ENCODE peak calls at places on chromosomes 6 and 20, in nine cellular contexts. V is NB4, A is stomach, H is heart left ventricle, Q is HCT116, F is GM12878, Y is Peyer's patch, G is GM12891, O is ovary. X is an unnamed sample.

GRCh38 chr6:167044696-167045095 is 45.5 kb downstream of the CEP43 start:
- DNase-seq in V (no peak), A (no peak), H (no peak), Q (no peak), F (no peak), Y (no peak), G (no peak), O (no peak), X (no peak)

GRCh38 chr6:67986694-67987232 is 648.3 kb upstream of the ADGRB3 start:
- DNase-seq in V (no peak), A (no peak), H (no peak), Q (no peak), F (no peak), Y (no peak), G (no peak), O (no peak), X (no peak)

GRCh38 chr6:87198496-87198895 is 43.1 kb downstream of the ZNF292 start:
- DNase-seq in V (no peak), A (no peak), H (no peak), Q (no peak), F (no peak), Y (no peak), G (no peak), O (no peak), X (no peak)

GRCh38 chr20:10316582-10316981 is 98.0 kb downstream of the SNAP25 start:
- DNase-seq in V (peak; percentile 23), A (no peak), H (no peak), Q (peak; percentile 22), F (peak; percentile 9), Y (no peak), G (no peak), O (no peak), X (no peak)

GRCh38 chr6:52059821-52060220 is 27.6 kb downstream of the PKHD1 start:
- DNase-seq in V (no peak), A (no peak), H (no peak), Q (no peak), F (no peak), Y (no peak), G (no peak), O (no peak), X (no peak)

GRCh38 chr6:22737331-22737730 is 168.0 kb downstream of the HDGFL1 start:
- DNase-seq in V (peak; percentile 42), A (no peak), H (no peak), Q (peak; percentile 4), F (peak; percentile 0), Y (no peak), G (no peak), O (peak; percentile 67), X (no peak)

GRCh38 chr20:24836900-24837299 is 112.2 kb upstream of the CST7 start:
- DNase-seq in V (no peak), A (no peak), H (no peak), Q (no peak), F (no peak), Y (no peak), G (no peak), O (no peak), X (no peak)

GRCh38 chr20:49675368-49676151 is 38.1 kb downstream of the B4GALT5 start:
- DNase-seq in V (no peak), A (no peak), H (no peak), Q (no peak), F (peak; percentile 86), Y (no peak), G (no peak), O (no peak), X (no peak)

DNA sequence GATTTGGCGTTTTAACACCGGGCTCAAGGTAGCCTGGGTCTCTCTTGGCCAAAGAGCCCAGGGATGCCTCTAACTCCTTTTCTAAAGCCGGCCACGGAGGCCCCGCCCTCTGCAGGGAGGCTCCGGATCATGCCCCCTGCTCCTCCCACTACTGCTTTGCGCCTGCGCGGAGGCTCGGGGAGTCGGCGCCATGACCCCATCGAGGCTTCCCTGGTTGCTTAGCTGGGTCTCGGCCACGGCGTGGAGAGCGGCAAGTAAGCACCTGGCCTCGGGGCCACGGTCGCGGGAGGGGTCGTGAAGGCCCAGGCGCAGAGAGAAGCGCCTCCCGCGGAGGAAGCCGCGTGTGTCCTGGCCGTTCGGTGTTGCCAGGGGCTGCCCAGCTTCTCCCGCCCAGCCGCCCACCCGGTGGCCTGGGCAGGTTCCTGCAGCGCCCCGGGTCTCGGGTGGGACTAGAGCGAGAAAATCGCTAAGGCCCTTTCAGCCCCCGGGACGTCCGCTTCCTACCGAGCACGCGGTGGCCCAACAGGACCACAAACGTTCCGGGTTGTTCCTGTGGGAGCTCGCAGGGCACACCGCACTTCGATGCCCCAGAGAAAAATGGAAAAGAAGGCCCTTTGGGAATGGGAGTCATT is at the start of gene SDHAF4:
- DNase-seq in V (peak; percentile 91), A (peak; percentile 94), H (peak; percentile 94), Q (peak; percentile 63), F (peak; percentile 63), Y (peak; percentile 89), G (peak; percentile 87), O (peak; percentile 91), X (peak; percentile 85)
- TF ChIP-seq POLR2A in V (peak; percentile 95), A (no peak), H (peak; percentile 84), Q (peak; percentile 93), F (peak; percentile 99), Y (peak; percentile 65), G (peak; percentile 82), O (peak; percentile 56), X (peak; percentile 94)

GRCh38 chr6:3617681-3618299 is 133.7 kb downstream of the PXDC1 start:
- DNase-seq in V (no peak), A (no peak), H (no peak), Q (no peak), F (no peak), Y (no peak), G (no peak), O (no peak), X (no peak)
- TF ChIP-seq POLR2A in V (no peak), A (no peak), H (no peak), Q (no peak), F (no peak), Y (no peak), G (no peak), O (no peak), X (no peak)

GRCh38 chr20:40686893-40687292 is 2.1 kb downstream of the MAFB start:
- DNase-seq in V (no peak), A (no peak), H (no peak), Q (no peak), F (no peak), Y (no peak), G (no peak), O (no peak), X (no peak)

GRCh38 chr20:40688129-40689099 is 622 bp downstream of the MAFB start:
- DNase-seq in V (no peak), A (no peak), H (no peak), Q (no peak), F (no peak), Y (no peak), G (no peak), O (no peak), X (no peak)

GRCh38 chr20:40689100-40689942 is at the start of gene MAFB:
- DNase-seq in V (peak; percentile 77), A (peak; percentile 88), H (peak; percentile 94), Q (no peak), F (no peak), Y (peak; percentile 40), G (peak; percentile 58), O (peak; percentile 91), X (peak; percentile 33)

GRCh38 chr20:40686434-40686882 is 2.6 kb downstream of the MAFB start:
- DNase-seq in V (no peak), A (no peak), H (no peak), Q (no peak), F (no peak), Y (no peak), G (no peak), O (no peak), X (no peak)

DNA sequence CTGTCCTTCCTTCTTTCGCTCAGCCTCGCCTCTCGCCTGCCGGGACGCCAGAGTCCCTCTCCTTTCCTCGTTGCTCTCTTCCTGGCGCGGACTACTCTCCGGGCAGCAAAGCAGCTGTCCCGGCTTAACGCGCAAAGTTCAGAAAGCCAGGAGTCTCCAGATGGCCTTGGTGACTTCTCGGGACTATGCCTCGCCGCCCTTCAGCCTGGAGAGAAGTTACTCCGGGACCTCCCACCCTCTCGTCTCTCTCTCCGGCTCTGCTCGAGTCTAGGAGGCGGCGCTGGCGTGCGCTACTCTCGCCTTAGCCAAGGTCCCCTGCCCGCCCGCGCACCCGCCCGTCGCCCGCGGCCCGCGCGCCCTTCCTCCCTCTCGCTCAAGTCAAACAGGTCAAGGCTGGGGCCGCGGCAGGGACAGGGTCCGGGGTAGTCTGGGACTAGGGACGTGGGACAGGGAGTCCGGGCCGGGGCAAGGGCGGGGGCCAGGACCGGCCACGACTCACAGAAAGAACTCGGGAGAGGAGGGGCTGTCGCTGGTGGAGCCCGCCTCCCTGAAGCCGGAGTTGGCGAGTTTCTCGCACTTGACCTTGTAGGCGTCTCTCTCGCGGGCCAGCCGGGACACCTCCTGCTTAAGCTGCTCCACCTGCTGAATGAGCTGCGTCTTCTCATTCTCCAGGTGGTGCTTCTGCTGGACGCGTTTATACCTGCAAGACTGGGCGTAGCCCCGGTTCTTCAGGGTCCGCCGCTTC is 1.5 kb downstream of the MAFB start:
- DNase-seq in V (no peak), A (peak; percentile 48), H (peak; percentile 68), Q (no peak), F (no peak), Y (no peak), G (no peak), O (peak; percentile 34), X (no peak)
- TF ChIP-seq POLR2A in V (no peak), A (no peak), H (no peak), Q (no peak), F (no peak), Y (no peak), G (no peak), O (no peak), X (no peak)

GRCh38 chr6:36677753-36678487 is 594 bp upstream of the CDKN1A start:
- DNase-seq in V (peak; percentile 35), A (no peak), H (no peak), Q (no peak), F (no peak), Y (no peak), G (no peak), O (no peak), X (no peak)

GRCh38 chr6:36679043-36679821 is 718 bp downstream of the CDKN1A start:
- DNase-seq in V (peak; percentile 80), A (peak; percentile 78), H (peak; percentile 82), Q (no peak), F (no peak), Y (peak; percentile 30), G (no peak), O (peak; percentile 74), X (peak; percentile 51)

GRCh38 chr6:36678488-36679042 is at the start of gene CDKN1A:
- DNase-seq in V (peak; percentile 92), A (peak; percentile 98), H (peak; percentile 90), Q (peak; percentile 68), F (no peak), Y (peak; percentile 93), G (peak; percentile 70), O (peak; percentile 91), X (peak; percentile 82)

GRCh38 chr6:36676142-36677058 is 2.1 kb upstream of the CDKN1A start:
- DNase-seq in V (no peak), A (no peak), H (no peak), Q (no peak), F (no peak), Y (no peak), G (no peak), O (no peak), X (no peak)

DNA sequence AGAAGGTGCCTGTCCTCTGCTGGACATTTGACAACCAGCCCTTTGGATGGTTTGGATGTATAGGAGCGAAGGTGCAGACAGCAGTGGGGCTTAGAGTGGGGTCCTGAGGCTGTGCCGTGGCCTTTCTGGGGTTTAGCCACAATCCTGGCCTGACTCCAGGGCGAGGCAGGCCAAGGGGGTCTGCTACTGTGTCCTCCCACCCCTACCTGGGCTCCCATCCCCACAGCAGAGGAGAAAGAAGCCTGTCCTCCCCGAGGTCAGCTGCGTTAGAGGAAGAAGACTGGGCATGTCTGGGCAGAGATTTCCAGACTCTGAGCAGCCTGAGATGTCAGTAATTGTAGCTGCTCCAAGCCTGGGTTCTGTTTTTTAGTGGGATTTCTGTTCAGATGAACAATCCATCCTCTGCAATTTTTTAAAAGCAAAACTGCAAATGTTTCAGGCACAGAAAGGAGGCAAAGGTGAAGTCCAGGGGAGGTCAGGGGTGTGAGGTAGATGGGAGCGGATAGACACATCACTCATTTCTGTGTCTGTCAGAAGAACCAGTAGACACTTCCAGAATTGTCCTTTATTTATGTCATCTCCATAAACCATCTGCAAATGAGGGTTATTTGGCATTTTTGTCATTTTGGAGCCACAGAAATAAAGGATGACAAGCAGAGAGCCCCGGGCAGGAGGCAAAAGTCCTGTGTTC is 1.3 kb upstream of the CDKN1A start:
- DNase-seq in V (no peak), A (no peak), H (no peak), Q (no peak), F (no peak), Y (no peak), G (no peak), O (no peak), X (no peak)
- TF ChIP-seq POLR2A in V (no peak), A (no peak), H (no peak), Q (no peak), F (peak; percentile 39), Y (no peak), G (no peak), O (no peak), X (no peak)